ENCODE peak calls at places on chromosome 6, in nine cellular contexts. I is NCI-H510A treated with DMSO at 0.1 percent for 48 hours; V is activated CD4-positive, alpha-beta T cell treated with anti-CD3 and anti-CD28 coated beads, Interleukin-2, amount 50 U/mL, for 1 hour; F is skeletal muscle cell; D is NCI-H2081; N is osteocyte; E is activated CD4-positive, CD25-positive, alpha-beta regulatory T cell; C is activated effector memory CD4-positive, alpha-beta T cell treated with anti-CD3 and anti-CD28 coated beads, Interleukin-2, amount 50 U/mL, for 16 hours; J is T-helper 1 cell. A is an unnamed sample.

GRCh38 chr6:136161950-136162349 is 88.2 kb downstream of the MTFR2 start:
- DNase-seq in F (no peak), C (no peak), D (no peak), N (no peak), J (no peak), E (no peak), V (no peak), I (no peak), A (no peak)

GRCh38 chr6:111263837-111264236 is 176.5 kb downstream of the SLC16A10 start:
- DNase-seq in I (no peak), F (peak), V (no peak), J (no peak), C (no peak), N (no peak), E (no peak), D (no peak), A (peak)

GRCh38 chr6:11769816-11770545 is 8.6 kb downstream of the ADTRP start:
- DNase-seq in V (no peak), J (no peak), C (no peak), N (no peak), I (no peak), E (no peak), D (peak), F (no peak), A (no peak)

GRCh38 chr6:111602481-111603404 is 2.9 kb downstream of the TRAF3IP2 start:
- DNase-seq in N (no peak), D (no peak), C (no peak), J (no peak), V (no peak), I (no peak), F (peak), E (no peak), A (peak)

GRCh38 chr6:125154184-125155135 is 887 bp downstream of the TPD52L1 start:
- DNase-seq in N (no peak), I (peak), D (peak), C (peak), V (no peak), J (no peak), E (no peak), F (no peak), A (no peak)

GRCh38 chr6:44007818-44008660 is 119.2 kb downstream of the MRPL14 start:
- DNase-seq in D (no peak), C (peak), V (no peak), N (no peak), F (no peak), J (no peak), E (no peak), I (no peak), A (no peak)

GRCh38 chr6:34912715-34913464 is 23.8 kb downstream of the ANKS1A start:
- DNase-seq in F (peak), I (no peak), V (no peak), N (no peak), E (no peak), C (peak), J (no peak), D (no peak), A (peak)

GRCh38 chr6:43683708-43684455 is 3.7 kb downstream of the MRPS18A start:
- DNase-seq in F (no peak), I (no peak), N (no peak), V (no peak), D (no peak), J (no peak), E (no peak), C (no peak), A (no peak)

GRCh38 chr6:73088138-73088813 is 137.0 kb downstream of the KHDC1L start:
- DNase-seq in V (no peak), F (no peak), D (no peak), I (no peak), E (no peak), N (no peak), C (no peak), J (no peak), A (no peak)

GRCh38 chr6:52759085-52759484 is 4.2 kb downstream of the GSTA2 start:
- DNase-seq in J (no peak), I (no peak), V (no peak), C (no peak), E (no peak), N (no peak), F (no peak), D (no peak), A (no peak)

GRCh38 chr6:92292067-92292466 is 1127.3 kb downstream of the EPHA7 start:
- DNase-seq in D (no peak), N (no peak), F (no peak), J (no peak), V (no peak), E (no peak), I (no peak), C (no peak), A (no peak)

GRCh38 chr6:19723533-19723932 is 113.6 kb upstream of the ID4 start:
- DNase-seq in V (no peak), F (peak), D (no peak), N (no peak), J (no peak), E (no peak), I (no peak), C (no peak), A (peak)

GRCh38 chr6:122709922-122710512 is 69.5 kb upstream of the FABP7 start:
- DNase-seq in D (no peak), F (no peak), N (no peak), C (no peak), V (no peak), E (no peak), I (no peak), J (no peak), A (no peak)

GRCh38 chr6:49462071-49462470 is 982 bp downstream of the MMUT start:
- DNase-seq in C (no peak), D (no peak), F (no peak), E (no peak), N (no peak), J (no peak), I (no peak), V (no peak), A (no peak)

GRCh38 chr6:164693934-164694333 is 615.5 kb downstream of the C6orf118 start:
- DNase-seq in J (no peak), I (no peak), E (no peak), D (no peak), C (no peak), V (no peak), F (no peak), N (no peak), A (no peak)